ENCODE peak calls at places on chromosomes 12 and 14, in four cellular contexts. One of them, this sample, is unnamed.

GRCh38 chr14:89701079-89702043 is 253.2 kb downstream of the EFCAB11 start:
- DNase-seq in T-cell: peak; percentile 68
- DNase-seq in RWPE1: peak; percentile 85
- DNase-seq in C1 segment of cervical spinal cord: peak; percentile 66
- DNase-seq in this sample: peak; percentile 7

GRCh38 chr14:34951286-34951685 is 31.5 kb upstream of the SRP54 start:
- DNase-seq in RWPE1: no peak
- DNase-seq in C1 segment of cervical spinal cord: no peak
- DNase-seq in T-cell: no peak
- DNase-seq in this sample: no peak

GRCh38 chr12:68482014-68482413 is 128.7 kb upstream of the RAP1B start:
- DNase-seq in RWPE1: no peak
- DNase-seq in C1 segment of cervical spinal cord: no peak
- DNase-seq in T-cell: no peak
- DNase-seq in this sample: no peak

GRCh38 chr12:44972746-44973421 is 78.0 kb downstream of the DBX2 start:
- DNase-seq in RWPE1: peak; percentile 19
- DNase-seq in C1 segment of cervical spinal cord: no peak
- DNase-seq in T-cell: no peak
- DNase-seq in this sample: no peak

GRCh38 chr12:89160716-89161123 is 191.6 kb downstream of the DUSP6 start:
- DNase-seq in RWPE1: peak; percentile 71
- DNase-seq in C1 segment of cervical spinal cord: peak; percentile 1
- DNase-seq in T-cell: no peak
- DNase-seq in this sample: no peak

GRCh38 chr12:74235342-74235741 is 302.3 kb upstream of the ATXN7L3B start:
- DNase-seq in C1 segment of cervical spinal cord: no peak
- DNase-seq in T-cell: no peak
- DNase-seq in RWPE1: no peak
- DNase-seq in this sample: no peak

GRCh38 chr12:100795193-100796179 is 910 bp downstream of the ANO4 start:
- DNase-seq in C1 segment of cervical spinal cord: peak; percentile 17
- DNase-seq in RWPE1: no peak
- DNase-seq in T-cell: no peak
- DNase-seq in this sample: no peak

GRCh38 chr12:14962180-14962579 is 779 bp upstream of the ARHGDIB start:
- DNase-seq in C1 segment of cervical spinal cord: no peak
- DNase-seq in T-cell: no peak
- DNase-seq in RWPE1: no peak
- DNase-seq in this sample: no peak

GRCh38 chr12:53223391-53224267 is 8.4 kb downstream of the RARG start:
- DNase-seq in C1 segment of cervical spinal cord: peak; percentile 65
- DNase-seq in T-cell: no peak
- DNase-seq in RWPE1: no peak
- DNase-seq in this sample: no peak

GRCh38 chr12:48994224-48995060 is 4.7 kb downstream of the DDN start:
- DNase-seq in T-cell: no peak
- DNase-seq in C1 segment of cervical spinal cord: no peak
- DNase-seq in RWPE1: no peak
- DNase-seq in this sample: no peak

GRCh38 chr14:104771374-104771773 is 18.4 kb downstream of the SIVA1 start:
- DNase-seq in C1 segment of cervical spinal cord: no peak
- DNase-seq in RWPE1: no peak
- DNase-seq in T-cell: no peak
- DNase-seq in this sample: no peak

GRCh38 chr12:106032141-106032925 is 106.4 kb downstream of the NUAK1 start:
- DNase-seq in T-cell: no peak
- DNase-seq in RWPE1: peak; percentile 11
- DNase-seq in C1 segment of cervical spinal cord: no peak
- DNase-seq in this sample: no peak

GRCh38 chr14:36227802-36228201 is 51.3 kb upstream of the PTCSC3 start:
- DNase-seq in T-cell: no peak
- DNase-seq in RWPE1: no peak
- DNase-seq in C1 segment of cervical spinal cord: no peak
- DNase-seq in this sample: no peak

GRCh38 chr12:104121001-104121400 is 17.0 kb downstream of the NFYB start:
- DNase-seq in RWPE1: peak; percentile 35
- DNase-seq in T-cell: no peak
- DNase-seq in C1 segment of cervical spinal cord: no peak
- DNase-seq in this sample: peak; percentile 74

GRCh38 chr14:100736269-100737180 is 9.8 kb downstream of the DLK1 start:
- DNase-seq in RWPE1: no peak
- DNase-seq in C1 segment of cervical spinal cord: no peak
- DNase-seq in T-cell: no peak
- DNase-seq in this sample: no peak

GRCh38 chr14:71555654-71556559 is 376.3 kb upstream of the RGS6 start:
- DNase-seq in T-cell: peak; percentile 52
- DNase-seq in RWPE1: no peak
- DNase-seq in C1 segment of cervical spinal cord: no peak
- DNase-seq in this sample: no peak

GRCh38 chr12:54984602-54985376 is at the start of gene TESPA1:
- DNase-seq in T-cell: peak; percentile 82
- DNase-seq in RWPE1: no peak
- DNase-seq in C1 segment of cervical spinal cord: peak; percentile 13
- DNase-seq in this sample: no peak

GRCh38 chr12:113622410-113622809 is 150.7 kb upstream of the LHX5 start:
- DNase-seq in C1 segment of cervical spinal cord: no peak
- DNase-seq in RWPE1: no peak
- DNase-seq in T-cell: no peak
- DNase-seq in this sample: no peak

GRCh38 chr12:34163443-34163842 is 141.1 kb downstream of the ALG10 start:
- DNase-seq in T-cell: no peak
- DNase-seq in C1 segment of cervical spinal cord: no peak
- DNase-seq in RWPE1: no peak
- DNase-seq in this sample: no peak

GRCh38 chr12:90029317-90029716 is 320.7 kb upstream of the ATP2B1 start:
- DNase-seq in RWPE1: no peak
- DNase-seq in T-cell: no peak
- DNase-seq in C1 segment of cervical spinal cord: no peak
- DNase-seq in this sample: no peak

GRCh38 chr12:110317921-110318320 is 36.9 kb downstream of the ATP2A2 start:
- DNase-seq in RWPE1: no peak
- DNase-seq in T-cell: no peak
- DNase-seq in C1 segment of cervical spinal cord: no peak
- DNase-seq in this sample: no peak

GRCh38 chr12:45426294-45426693 is 210.4 kb downstream of the ANO6 start:
- DNase-seq in C1 segment of cervical spinal cord: no peak
- DNase-seq in T-cell: no peak
- DNase-seq in RWPE1: no peak
- DNase-seq in this sample: no peak

GRCh38 chr12:85835810-85836715 is at the start of gene RASSF9:
- DNase-seq in T-cell: no peak
- DNase-seq in RWPE1: peak; percentile 27
- DNase-seq in C1 segment of cervical spinal cord: peak; percentile 34
- DNase-seq in this sample: peak; percentile 26

GRCh38 chr12:63985456-63985855 is 141.0 kb downstream of the SRGAP1 start:
- DNase-seq in RWPE1: no peak
- DNase-seq in C1 segment of cervical spinal cord: no peak
- DNase-seq in T-cell: no peak
- DNase-seq in this sample: no peak

GRCh38 chr12:12482150-12482761 is 80.4 kb downstream of the DUSP16 start:
- DNase-seq in T-cell: peak; percentile 52
- DNase-seq in RWPE1: no peak
- DNase-seq in C1 segment of cervical spinal cord: no peak
- DNase-seq in this sample: no peak

GRCh38 chr14:71675126-71675901 is 256.9 kb upstream of the RGS6 start:
- DNase-seq in C1 segment of cervical spinal cord: peak; percentile 80
- DNase-seq in RWPE1: no peak
- DNase-seq in T-cell: no peak
- DNase-seq in this sample: no peak

GRCh38 chr14:105748204-105748578 is 221.8 kb downstream of the TMEM121 start:
- DNase-seq in RWPE1: peak; percentile 19
- DNase-seq in T-cell: no peak
- DNase-seq in C1 segment of cervical spinal cord: no peak
- DNase-seq in this sample: no peak

GRCh38 chr14:83828406-83828805 is 1701.5 kb upstream of the FLRT2 start:
- DNase-seq in T-cell: no peak
- DNase-seq in RWPE1: no peak
- DNase-seq in C1 segment of cervical spinal cord: no peak
- DNase-seq in this sample: no peak

GRCh38 chr12:11829764-11830194 is 180.3 kb downstream of the ETV6 start:
- DNase-seq in T-cell: no peak
- DNase-seq in C1 segment of cervical spinal cord: no peak
- DNase-seq in RWPE1: no peak
- DNase-seq in this sample: no peak

GRCh38 chr14:96256420-96256819 is 410 bp downstream of the BDKRB1 start:
- DNase-seq in T-cell: no peak
- DNase-seq in C1 segment of cervical spinal cord: no peak
- DNase-seq in RWPE1: peak; percentile 57
- DNase-seq in this sample: no peak

GRCh38 chr12:68414988-68415387 is 82.8 kb upstream of the MDM1 start:
- DNase-seq in RWPE1: no peak
- DNase-seq in C1 segment of cervical spinal cord: no peak
- DNase-seq in T-cell: no peak
- DNase-seq in this sample: no peak

GRCh38 chr14:89720741-89721315 is 233.7 kb downstream of the EFCAB11 start:
- DNase-seq in RWPE1: no peak
- DNase-seq in C1 segment of cervical spinal cord: peak; percentile 19
- DNase-seq in T-cell: peak; percentile 77
- DNase-seq in this sample: no peak